ENCODE peak calls at places on chromosomes 2 and 18, in seven cellular contexts. One of them, this sample, is unnamed.
A peak's percentile ranks its signal among the peaks of the same experiment; 100 is the strongest.

GRCh38 chr2:196259507-196260481 is 88.4 kb upstream of the STK17B start:
- DNase-seq in sciatic nerve: no peak
- DNase-seq in naive B cell: no peak
- DNase-seq in kidney: no peak
- DNase-seq in stimulated activated CD8-positive, alpha-beta memory T cell treated with anti-CD3 and anti-CD28 coated beads, Interleukin-15, amount 100 ng/mL, for 24 hours: no peak
- DNase-seq in RPMI8226: no peak
- DNase-seq in A673: no peak
- DNase-seq in this sample: no peak

GRCh38 chr2:181674466-181674865 is 5.9 kb downstream of the NEUROD1 start:
- DNase-seq in sciatic nerve: no peak
- DNase-seq in naive B cell: no peak
- DNase-seq in kidney: no peak
- DNase-seq in stimulated activated CD8-positive, alpha-beta memory T cell treated with anti-CD3 and anti-CD28 coated beads, Interleukin-15, amount 100 ng/mL, for 24 hours: no peak
- DNase-seq in RPMI8226: no peak
- DNase-seq in A673: no peak
- DNase-seq in this sample: no peak

GRCh38 chr2:183124222-183124956 is at the start of gene NUP35:
- DNase-seq in sciatic nerve: peak; percentile 89
- DNase-seq in naive B cell: peak; percentile 78
- DNase-seq in kidney: peak; percentile 86
- DNase-seq in stimulated activated CD8-positive, alpha-beta memory T cell treated with anti-CD3 and anti-CD28 coated beads, Interleukin-15, amount 100 ng/mL, for 24 hours: peak; percentile 74
- DNase-seq in RPMI8226: peak; percentile 93
- DNase-seq in A673: peak; percentile 96
- DNase-seq in this sample: peak; percentile 91

GRCh38 chr2:16016282-16016681 is 75.9 kb downstream of the MYCN start:
- DNase-seq in sciatic nerve: no peak
- DNase-seq in naive B cell: no peak
- DNase-seq in kidney: no peak
- DNase-seq in stimulated activated CD8-positive, alpha-beta memory T cell treated with anti-CD3 and anti-CD28 coated beads, Interleukin-15, amount 100 ng/mL, for 24 hours: no peak
- DNase-seq in RPMI8226: no peak
- DNase-seq in A673: no peak
- DNase-seq in this sample: no peak

GRCh38 chr2:180776924-180777323 is 203.5 kb upstream of the UBE2E3 start:
- DNase-seq in sciatic nerve: no peak
- DNase-seq in naive B cell: no peak
- DNase-seq in kidney: no peak
- DNase-seq in stimulated activated CD8-positive, alpha-beta memory T cell treated with anti-CD3 and anti-CD28 coated beads, Interleukin-15, amount 100 ng/mL, for 24 hours: no peak
- DNase-seq in RPMI8226: no peak
- DNase-seq in A673: peak; percentile 11
- DNase-seq in this sample: no peak

GRCh38 chr18:35732652-35733051 is 151.1 kb downstream of the GALNT1 start:
- DNase-seq in sciatic nerve: no peak
- DNase-seq in naive B cell: no peak
- DNase-seq in kidney: no peak
- DNase-seq in stimulated activated CD8-positive, alpha-beta memory T cell treated with anti-CD3 and anti-CD28 coated beads, Interleukin-15, amount 100 ng/mL, for 24 hours: no peak
- DNase-seq in RPMI8226: no peak
- DNase-seq in A673: no peak
- DNase-seq in this sample: no peak

GRCh38 chr18:7470503-7470902 is 96.6 kb upstream of the PTPRM start:
- DNase-seq in sciatic nerve: no peak
- DNase-seq in naive B cell: no peak
- DNase-seq in kidney: no peak
- DNase-seq in stimulated activated CD8-positive, alpha-beta memory T cell treated with anti-CD3 and anti-CD28 coated beads, Interleukin-15, amount 100 ng/mL, for 24 hours: no peak
- DNase-seq in RPMI8226: no peak
- DNase-seq in A673: no peak
- DNase-seq in this sample: no peak

GRCh38 chr2:54531558-54531957 is 75.4 kb downstream of the SPTBN1 start:
- DNase-seq in sciatic nerve: no peak
- DNase-seq in naive B cell: no peak
- DNase-seq in kidney: no peak
- DNase-seq in stimulated activated CD8-positive, alpha-beta memory T cell treated with anti-CD3 and anti-CD28 coated beads, Interleukin-15, amount 100 ng/mL, for 24 hours: no peak
- DNase-seq in RPMI8226: no peak
- DNase-seq in A673: no peak
- DNase-seq in this sample: peak; percentile 45

GRCh38 chr18:57772387-57772799 is 30.7 kb downstream of the ATP8B1 start:
- DNase-seq in sciatic nerve: no peak
- DNase-seq in naive B cell: no peak
- DNase-seq in kidney: no peak
- DNase-seq in stimulated activated CD8-positive, alpha-beta memory T cell treated with anti-CD3 and anti-CD28 coated beads, Interleukin-15, amount 100 ng/mL, for 24 hours: no peak
- DNase-seq in RPMI8226: no peak
- DNase-seq in A673: peak; percentile 52
- DNase-seq in this sample: no peak

GRCh38 chr2:17171446-17172049 is 346.7 kb downstream of the RAD51AP2 start:
- DNase-seq in sciatic nerve: no peak
- DNase-seq in naive B cell: no peak
- DNase-seq in kidney: no peak
- DNase-seq in stimulated activated CD8-positive, alpha-beta memory T cell treated with anti-CD3 and anti-CD28 coated beads, Interleukin-15, amount 100 ng/mL, for 24 hours: no peak
- DNase-seq in RPMI8226: peak; percentile 43
- DNase-seq in A673: peak; percentile 42
- DNase-seq in this sample: peak; percentile 71

GRCh38 chr2:68426885-68427579 is 40.1 kb downstream of the FBXO48 start:
- DNase-seq in sciatic nerve: no peak
- DNase-seq in naive B cell: no peak
- DNase-seq in kidney: no peak
- DNase-seq in stimulated activated CD8-positive, alpha-beta memory T cell treated with anti-CD3 and anti-CD28 coated beads, Interleukin-15, amount 100 ng/mL, for 24 hours: no peak
- DNase-seq in RPMI8226: no peak
- DNase-seq in A673: no peak
- DNase-seq in this sample: no peak

GRCh38 chr18:8114480-8114879 is 494.8 kb upstream of the RAB12 start:
- DNase-seq in sciatic nerve: no peak
- DNase-seq in naive B cell: no peak
- DNase-seq in kidney: no peak
- DNase-seq in stimulated activated CD8-positive, alpha-beta memory T cell treated with anti-CD3 and anti-CD28 coated beads, Interleukin-15, amount 100 ng/mL, for 24 hours: no peak
- DNase-seq in RPMI8226: no peak
- DNase-seq in A673: no peak
- DNase-seq in this sample: no peak

This sample was measured in SK-MEL-5.